ENCODE peak calls at places on chromosomes 3 and 15, in four cellular contexts. Y is A549, W is HepG2, P is K562. D is an unnamed sample.

GRCh38 chr3:73070675-73071575 is 9.5 kb downstream of the EBLN2 start:
- DNase-seq in Y (no peak), W (peak; percentile 7), P (no peak), D (no peak)

GRCh38 chr15:76449455-76449854 is 112.9 kb downstream of the ISL2 start:
- DNase-seq in Y (no peak), W (no peak), P (no peak), D (no peak)

GRCh38 chr15:38714309-38715072 is 149.9 kb upstream of the RASGRP1 start:
- DNase-seq in Y (no peak), W (no peak), P (no peak), D (no peak)

GRCh38 chr3:48990636-48991421 is 788 bp downstream of the P4HTM start:
- DNase-seq in Y (no peak), W (no peak), P (no peak), D (no peak)

GRCh38 chr3:180420804-180421203 is 181.2 kb upstream of the TTC14 start:
- DNase-seq in Y (no peak), W (no peak), P (no peak), D (no peak)

GRCh38 chr15:75648156-75649000 is 666 bp downstream of the SNX33 start:
- DNase-seq in Y (no peak), W (peak; percentile 63), P (peak; percentile 68), D (no peak)

GRCh38 chr15:76418352-76419140 is 82.0 kb downstream of the ISL2 start:
- DNase-seq in Y (no peak), W (no peak), P (no peak), D (no peak)

GRCh38 chr15:87816016-87816415 is 440.5 kb downstream of the NTRK3 start:
- DNase-seq in Y (no peak), W (no peak), P (no peak), D (no peak)

GRCh38 chr3:15292765-15293522 is 39.4 kb downstream of the SH3BP5 start:
- DNase-seq in Y (no peak), W (no peak), P (no peak), D (no peak)

GRCh38 chr15:36953346-36953745 is 147.0 kb downstream of the MEIS2 start:
- DNase-seq in Y (no peak), W (no peak), P (no peak), D (no peak)

GRCh38 chr3:31821118-31821517 is 159.9 kb downstream of the OSBPL10 start:
- DNase-seq in Y (no peak), W (peak; percentile 54), P (no peak), D (no peak)

GRCh38 chr3:195522254-195523023 is 20.7 kb downstream of the PPP1R2 start:
- DNase-seq in Y (peak; percentile 43), W (no peak), P (peak; percentile 34), D (no peak)

GRCh38 chr15:53710906-53711305 is 48.6 kb downstream of the WDR72 start:
- DNase-seq in Y (no peak), W (no peak), P (no peak), D (no peak)
- TF ChIP-seq JUN in Y (no peak), W (no peak), P (no peak), D (no peak)

GRCh38 chr15:60511351-60512157 is 32.6 kb upstream of the ICE2 start:
- DNase-seq in Y (no peak), W (no peak), P (no peak), D (no peak)
- TF ChIP-seq PHF8 in Y (no peak), W (no peak), P (no peak), D (no peak)

DNA sequence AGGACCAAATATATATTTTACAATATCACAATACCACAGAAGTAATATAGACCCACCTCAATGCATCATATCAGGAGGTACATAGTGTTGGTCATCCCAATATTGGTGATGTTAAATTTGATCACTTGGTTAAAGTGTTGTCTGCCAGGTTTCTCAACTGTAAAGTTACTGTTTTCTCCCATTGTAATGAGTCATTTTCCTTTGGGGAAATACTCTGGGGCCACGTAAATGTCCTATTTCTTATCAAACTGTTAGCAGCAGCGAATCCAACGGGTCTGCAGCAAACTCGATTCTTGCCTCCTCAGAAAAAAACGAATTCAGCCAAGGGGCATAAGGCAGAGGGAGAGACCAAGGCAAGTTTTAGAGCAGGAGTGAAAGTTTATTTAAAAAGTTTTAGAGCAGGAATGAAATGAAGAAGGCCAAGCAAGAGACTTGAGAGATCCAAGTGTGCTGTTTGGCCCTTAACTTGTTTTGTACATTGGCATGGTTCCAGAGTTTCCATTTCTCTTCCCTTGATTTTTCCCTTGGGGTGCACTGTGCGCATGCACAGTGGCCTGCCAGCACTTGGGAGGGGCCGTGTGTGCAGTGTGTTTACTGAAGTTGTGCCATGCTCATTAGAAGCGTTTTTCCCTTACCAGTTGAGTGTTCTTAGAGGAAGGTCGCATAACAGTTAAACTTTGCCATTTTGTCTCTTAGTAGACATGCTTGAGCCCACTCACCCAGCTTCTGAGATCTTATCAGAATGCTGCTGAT is 512.5 kb downstream of the AGBL1 start:
- DNase-seq in Y (no peak), W (no peak), P (no peak), D (no peak)
- TF ChIP-seq JUN in Y (no peak), W (no peak), P (no peak), D (no peak)

GRCh38 chr3:194447161-194447560 is 39.6 kb downstream of the ATP13A3 start:
- DNase-seq in Y (no peak), W (peak; percentile 67), P (peak; percentile 43), D (no peak)
- TF ChIP-seq PHF8 in Y (no peak), W (no peak), P (no peak), D (no peak)

DNA sequence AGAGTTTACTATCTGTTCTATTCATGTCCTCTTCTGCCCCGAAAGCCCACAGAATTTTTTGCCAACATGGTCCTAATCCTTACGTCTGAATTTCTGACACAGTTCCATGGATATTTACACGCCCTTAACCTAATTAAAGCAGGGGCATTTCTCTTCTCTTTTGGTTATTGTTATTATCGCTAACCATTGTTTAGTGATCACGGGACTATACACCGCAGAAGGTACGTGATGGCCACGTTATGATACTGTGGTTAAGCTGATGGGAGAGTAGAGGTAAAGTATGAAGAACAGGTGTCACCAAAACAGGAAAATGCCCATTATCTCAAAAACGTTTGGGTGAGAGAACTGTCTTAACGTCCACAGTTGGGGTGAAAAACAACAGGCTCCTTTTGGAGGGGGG is 26.4 kb downstream of the CCR4 start:
- DNase-seq in Y (no peak), W (no peak), P (no peak), D (no peak)
- TF ChIP-seq JUN in Y (no peak), W (no peak), P (no peak), D (no peak)

D was measured in H1.